ENCODE peak calls at places on chromosomes 1 and 21, in ten cellular contexts. One of them, this sample, is unnamed. For H3K4me1, the result is how much of the 10 kb centered on the place peaks cover.

GRCh38 chr1:183159960-183160359 is 26.1 kb upstream of the LAMC2 start:
- DNase-seq in pancreas: no peak
- DNase-seq in IMR-90: no peak
- DNase-seq in fibroblast of lung: no peak
- DNase-seq in heart left ventricle: no peak
- DNase-seq in right lobe of liver: no peak
- DNase-seq in left ventricle myocardium inferior: no peak
- DNase-seq in ovary: no peak
- DNase-seq in A549: peak
- DNase-seq in PC-3: peak
- DNase-seq in this sample: peak

GRCh38 chr1:244076740-244077139 is 25.7 kb downstream of the ZBTB18 start:
- DNase-seq in PC-3: no peak
- DNase-seq in left ventricle myocardium inferior: no peak
- DNase-seq in right lobe of liver: no peak
- DNase-seq in heart left ventricle: no peak
- DNase-seq in A549: no peak
- DNase-seq in IMR-90: no peak
- DNase-seq in pancreas: no peak
- DNase-seq in ovary: no peak
- DNase-seq in fibroblast of lung: no peak
- DNase-seq in this sample: no peak

GRCh38 chr1:46612937-46613660 is 3.5 kb downstream of the MOB3C start:
- DNase-seq in right lobe of liver: no peak
- DNase-seq in left ventricle myocardium inferior: peak
- DNase-seq in A549: no peak
- DNase-seq in PC-3: no peak
- DNase-seq in IMR-90: no peak
- DNase-seq in ovary: peak
- DNase-seq in heart left ventricle: no peak
- DNase-seq in fibroblast of lung: no peak
- DNase-seq in pancreas: peak
- DNase-seq in this sample: no peak

GRCh38 chr21:43720539-43721224 is 1.8 kb downstream of the PDXK start:
- DNase-seq in heart left ventricle: no peak
- DNase-seq in A549: no peak
- DNase-seq in pancreas: peak
- DNase-seq in ovary: no peak
- DNase-seq in fibroblast of lung: no peak
- DNase-seq in left ventricle myocardium inferior: no peak
- DNase-seq in PC-3: no peak
- DNase-seq in right lobe of liver: no peak
- DNase-seq in IMR-90: no peak
- DNase-seq in this sample: no peak

GRCh38 chr1:20964540-20965484 is 177.7 kb upstream of the HP1BP3 start:
- DNase-seq in left ventricle myocardium inferior: no peak
- DNase-seq in pancreas: no peak
- DNase-seq in PC-3: peak
- DNase-seq in A549: no peak
- DNase-seq in IMR-90: no peak
- DNase-seq in right lobe of liver: no peak
- DNase-seq in heart left ventricle: no peak
- DNase-seq in fibroblast of lung: no peak
- DNase-seq in ovary: no peak
- DNase-seq in this sample: no peak

GRCh38 chr21:15192243-15192642 is 127.4 kb upstream of the NRIP1 start:
- DNase-seq in ovary: no peak
- DNase-seq in IMR-90: no peak
- DNase-seq in A549: no peak
- DNase-seq in PC-3: peak
- DNase-seq in right lobe of liver: no peak
- DNase-seq in fibroblast of lung: peak
- DNase-seq in pancreas: no peak
- DNase-seq in left ventricle myocardium inferior: no peak
- DNase-seq in heart left ventricle: no peak
- DNase-seq in this sample: peak

GRCh38 chr1:155307247-155307740 is 1.4 kb upstream of the FDPS start:
- DNase-seq in left ventricle myocardium inferior: no peak
- DNase-seq in right lobe of liver: no peak
- DNase-seq in A549: no peak
- DNase-seq in fibroblast of lung: peak
- DNase-seq in heart left ventricle: no peak
- DNase-seq in IMR-90: peak
- DNase-seq in PC-3: peak
- DNase-seq in ovary: no peak
- DNase-seq in pancreas: no peak
- DNase-seq in this sample: no peak

GRCh38 chr1:94020764-94021579 is 100.0 kb downstream of the ABCA4 start:
- DNase-seq in right lobe of liver: no peak
- DNase-seq in pancreas: no peak
- DNase-seq in IMR-90: peak
- DNase-seq in A549: no peak
- DNase-seq in left ventricle myocardium inferior: no peak
- DNase-seq in PC-3: peak
- DNase-seq in fibroblast of lung: peak
- DNase-seq in ovary: no peak
- DNase-seq in heart left ventricle: no peak
- DNase-seq in this sample: no peak

GRCh38 chr1:43994794-43995790 is 3.7 kb downstream of the CCDC24 start:
- DNase-seq in PC-3: peak
- DNase-seq in IMR-90: no peak
- DNase-seq in A549: peak
- DNase-seq in right lobe of liver: no peak
- DNase-seq in heart left ventricle: no peak
- DNase-seq in pancreas: peak
- DNase-seq in ovary: no peak
- DNase-seq in fibroblast of lung: no peak
- DNase-seq in left ventricle myocardium inferior: no peak
- DNase-seq in this sample: no peak

GRCh38 chr1:216913966-216914365 is 190.7 kb upstream of the ESRRG start:
- DNase-seq in right lobe of liver: no peak
- DNase-seq in fibroblast of lung: no peak
- DNase-seq in heart left ventricle: no peak
- DNase-seq in ovary: no peak
- DNase-seq in left ventricle myocardium inferior: no peak
- DNase-seq in IMR-90: no peak
- DNase-seq in pancreas: no peak
- DNase-seq in A549: no peak
- DNase-seq in PC-3: no peak
- DNase-seq in this sample: no peak

GRCh38 chr1:216905781-216906180 is 182.6 kb upstream of the ESRRG start:
- DNase-seq in fibroblast of lung: no peak
- DNase-seq in A549: no peak
- DNase-seq in left ventricle myocardium inferior: no peak
- DNase-seq in IMR-90: no peak
- DNase-seq in ovary: no peak
- DNase-seq in heart left ventricle: no peak
- DNase-seq in PC-3: peak
- DNase-seq in pancreas: no peak
- DNase-seq in right lobe of liver: no peak
- DNase-seq in this sample: no peak

GRCh38 chr1:216908116-216908515 is 184.9 kb upstream of the ESRRG start:
- DNase-seq in heart left ventricle: no peak
- DNase-seq in fibroblast of lung: no peak
- DNase-seq in ovary: no peak
- DNase-seq in right lobe of liver: no peak
- DNase-seq in A549: no peak
- DNase-seq in pancreas: no peak
- DNase-seq in left ventricle myocardium inferior: no peak
- DNase-seq in PC-3: no peak
- DNase-seq in IMR-90: no peak
- DNase-seq in this sample: no peak

GRCh38 chr1:216914974-216915373 is 191.7 kb upstream of the ESRRG start:
- DNase-seq in A549: no peak
- DNase-seq in PC-3: no peak
- DNase-seq in fibroblast of lung: peak
- DNase-seq in right lobe of liver: no peak
- DNase-seq in left ventricle myocardium inferior: no peak
- DNase-seq in heart left ventricle: no peak
- DNase-seq in ovary: no peak
- DNase-seq in pancreas: no peak
- DNase-seq in IMR-90: peak
- DNase-seq in this sample: no peak

DNA sequence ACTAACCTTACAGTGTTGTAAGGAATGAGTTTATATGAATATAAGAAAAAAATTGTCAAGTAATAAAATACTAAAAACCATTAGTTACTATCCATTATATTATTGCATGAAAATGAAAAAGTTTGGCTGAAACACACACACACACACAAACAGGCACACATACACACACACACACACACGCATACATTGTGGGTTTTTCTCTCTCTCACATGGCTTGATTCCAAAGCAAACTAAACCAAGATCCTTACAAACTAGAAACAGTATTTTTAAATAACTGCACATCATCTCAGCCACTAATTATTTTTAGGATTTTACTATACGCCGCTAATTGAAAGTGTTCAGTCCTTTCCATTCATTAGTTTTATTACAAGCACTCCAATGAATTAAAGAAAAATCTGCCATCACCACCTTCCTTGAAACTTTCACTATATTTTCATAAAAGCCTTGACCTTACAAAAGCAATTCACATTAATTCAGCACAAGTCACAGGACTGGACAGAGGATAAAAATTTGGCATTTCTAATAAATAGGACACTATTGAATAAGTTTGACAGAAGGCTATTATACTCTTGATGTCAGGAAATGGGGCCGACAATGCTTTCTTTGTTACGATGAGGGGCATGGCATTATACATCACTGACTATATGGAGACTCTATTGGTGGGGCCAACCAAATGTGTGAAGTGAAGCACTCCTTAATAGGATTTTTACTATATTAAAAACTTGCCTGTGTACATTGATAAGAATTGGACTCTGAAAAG is 187.0 kb upstream of the ESRRG start:
- DNase-seq in left ventricle myocardium inferior: no peak
- DNase-seq in fibroblast of lung: peak
- DNase-seq in pancreas: no peak
- DNase-seq in heart left ventricle: no peak
- DNase-seq in PC-3: no peak
- DNase-seq in right lobe of liver: no peak
- DNase-seq in A549: no peak
- DNase-seq in IMR-90: peak
- DNase-seq in ovary: no peak
- DNase-seq in this sample: no peak
- H3K27ac ChIP-seq in left ventricle myocardium inferior: no peak
- H3K27ac ChIP-seq in fibroblast of lung: no peak
- H3K27ac ChIP-seq in pancreas: no peak
- H3K27ac ChIP-seq in heart left ventricle: no peak
- H3K27ac ChIP-seq in PC-3: no peak
- H3K27ac ChIP-seq in right lobe of liver: no peak
- H3K27ac ChIP-seq in A549: no peak
- H3K27ac ChIP-seq in IMR-90: no peak
- H3K27ac ChIP-seq in ovary: no peak
- H3K27ac ChIP-seq in this sample: no peak

GRCh38 chr1:108199781-108200626 is at the start of gene SLC25A24:
- DNase-seq in A549: peak
- DNase-seq in pancreas: peak
- DNase-seq in fibroblast of lung: peak
- DNase-seq in ovary: peak
- DNase-seq in right lobe of liver: peak
- DNase-seq in left ventricle myocardium inferior: peak
- DNase-seq in IMR-90: peak
- DNase-seq in PC-3: peak
- DNase-seq in heart left ventricle: peak
- DNase-seq in this sample: peak
- TF ChIP-seq CTCF in A549: no peak
- TF ChIP-seq CTCF in pancreas: no peak
- TF ChIP-seq CTCF in fibroblast of lung: no peak
- TF ChIP-seq CTCF in ovary: no peak
- TF ChIP-seq CTCF in right lobe of liver: no peak
- TF ChIP-seq CTCF in left ventricle myocardium inferior: no peak
- TF ChIP-seq CTCF in IMR-90: no peak
- TF ChIP-seq CTCF in PC-3: no peak
- TF ChIP-seq CTCF in heart left ventricle: no peak
- TF ChIP-seq CTCF in this sample: no peak

GRCh38 chr1:28134651-28135207 is 41.8 kb downstream of the PTAFR start:
- DNase-seq in left ventricle myocardium inferior: no peak
- DNase-seq in PC-3: no peak
- DNase-seq in pancreas: no peak
- DNase-seq in ovary: no peak
- DNase-seq in right lobe of liver: no peak
- DNase-seq in fibroblast of lung: no peak
- DNase-seq in IMR-90: no peak
- DNase-seq in A549: no peak
- DNase-seq in heart left ventricle: no peak
- DNase-seq in this sample: no peak
- H3K4me1 ChIP-seq in left ventricle myocardium inferior: under half
- H3K4me1 ChIP-seq in PC-3: under half
- H3K4me1 ChIP-seq in pancreas: under half
- H3K4me1 ChIP-seq in ovary: under half
- H3K4me1 ChIP-seq in right lobe of liver: under half
- H3K4me1 ChIP-seq in fibroblast of lung: under half
- H3K4me1 ChIP-seq in IMR-90: under half
- H3K4me1 ChIP-seq in A549: under half
- H3K4me1 ChIP-seq in heart left ventricle: under half
- H3K4me1 ChIP-seq in this sample: under half

DNA sequence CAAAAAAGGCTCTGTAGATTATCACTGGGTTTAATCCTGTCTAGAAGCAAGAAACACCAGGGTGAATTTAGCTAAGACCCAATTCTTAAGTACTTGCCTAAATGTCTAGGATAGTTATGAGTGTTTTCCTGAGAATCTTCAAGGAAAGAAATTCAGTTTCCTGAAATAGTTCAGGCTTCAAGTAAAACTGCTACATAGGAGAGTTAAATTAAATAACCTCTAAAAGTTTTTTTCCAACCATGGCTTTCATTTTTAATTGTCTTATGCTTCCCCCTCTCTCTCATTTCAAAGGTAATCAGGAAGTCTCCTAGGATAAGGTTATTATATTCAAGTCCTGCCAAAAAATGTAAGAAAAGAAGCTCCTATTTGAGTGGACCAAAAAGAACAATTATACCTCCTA is 46.7 kb upstream of the FBXO28 start:
- DNase-seq in right lobe of liver: no peak
- DNase-seq in left ventricle myocardium inferior: no peak
- DNase-seq in fibroblast of lung: no peak
- DNase-seq in IMR-90: no peak
- DNase-seq in pancreas: no peak
- DNase-seq in A549: no peak
- DNase-seq in PC-3: no peak
- DNase-seq in ovary: no peak
- DNase-seq in heart left ventricle: no peak
- DNase-seq in this sample: no peak
- H3K27ac ChIP-seq in right lobe of liver: no peak
- H3K27ac ChIP-seq in left ventricle myocardium inferior: no peak
- H3K27ac ChIP-seq in fibroblast of lung: no peak
- H3K27ac ChIP-seq in IMR-90: no peak
- H3K27ac ChIP-seq in pancreas: no peak
- H3K27ac ChIP-seq in A549: no peak
- H3K27ac ChIP-seq in PC-3: peak
- H3K27ac ChIP-seq in ovary: no peak
- H3K27ac ChIP-seq in heart left ventricle: no peak
- H3K27ac ChIP-seq in this sample: no peak